ENCODE peak calls at places on chromosomes 2 and 18, in four cellular contexts. C is K562, U is HepG2, D is A549. E is an unnamed sample.

GRCh38 chr2:41908349-41908748 is 139.5 kb upstream of the PKDCC start:
- DNase-seq in C (no peak), U (no peak), D (no peak), E (no peak)

GRCh38 chr2:29367986-29368677 is 252.9 kb downstream of the CLIP4 start:
- DNase-seq in C (no peak), U (no peak), D (no peak), E (no peak)

GRCh38 chr2:205714789-205715411 is 32.6 kb downstream of the NRP2 start:
- DNase-seq in C (no peak), U (no peak), D (no peak), E (no peak)

GRCh38 chr2:120321721-120322284 is 24.1 kb upstream of the INHBB start:
- DNase-seq in C (no peak), U (no peak), D (no peak), E (no peak)

GRCh38 chr2:147149589-147150245 is 695.1 kb upstream of the ACVR2A start:
- DNase-seq in C (no peak), U (no peak), D (no peak), E (no peak)

GRCh38 chr2:219650426-219651248 is 23.2 kb downstream of the SLC4A3 start:
- DNase-seq in C (no peak), U (no peak), D (no peak), E (no peak)

GRCh38 chr2:24210723-24211122 is 35.9 kb downstream of the FAM228A start:
- DNase-seq in C (no peak), U (no peak), D (no peak), E (no peak)

GRCh38 chr2:225103737-225104141 is 61.5 kb upstream of the DOCK10 start:
- DNase-seq in C (no peak), U (no peak), D (no peak), E (no peak)

GRCh38 chr2:148896116-148896515 is 21.1 kb downstream of the KIF5C start:
- DNase-seq in C (no peak), U (no peak), D (no peak), E (no peak)

GRCh38 chr18:12442946-12443345 is 35.2 kb downstream of the PRELID3A start:
- DNase-seq in C (no peak), U (no peak), D (no peak), E (no peak)

GRCh38 chr2:28956415-28956826 is 24.7 kb upstream of the TOGARAM2 start:
- DNase-seq in C (peak; percentile 75), U (peak; percentile 62), D (no peak), E (peak; percentile 69)

GRCh38 chr18:79912409-79912991 is 39.0 kb downstream of the SLC66A2 start:
- DNase-seq in C (no peak), U (no peak), D (no peak), E (no peak)

GRCh38 chr18:45722899-45723298 is 1.1 kb upstream of the SLC14A1 start:
- DNase-seq in C (peak; percentile 87), U (peak; percentile 21), D (peak; percentile 60), E (peak; percentile 56)

GRCh38 chr2:6773007-6773693 is 92.6 kb downstream of the CMPK2 start:
- DNase-seq in C (peak; percentile 87), U (peak; percentile 21), D (peak; percentile 48), E (peak; percentile 99)

GRCh38 chr18:57869228-57869627 is 66.1 kb upstream of the ATP8B1 start:
- DNase-seq in C (no peak), U (no peak), D (no peak), E (no peak)

GRCh38 chr18:5066380-5066977 is 130.6 kb downstream of the AKAIN1 start:
- DNase-seq in C (peak; percentile 30), U (peak; percentile 12), D (no peak), E (peak; percentile 68)

GRCh38 chr2:230067990-230068657 is 600 bp downstream of the SLC16A14 start:
- DNase-seq in C (no peak), U (no peak), D (peak; percentile 7), E (no peak)

GRCh38 chr18:10514621-10515020 is 11.2 kb upstream of the NAPG start:
- DNase-seq in C (no peak), U (no peak), D (no peak), E (no peak)

GRCh38 chr18:5625076-5625475 is 81.3 kb upstream of the EPB41L3 start:
- DNase-seq in C (no peak), U (no peak), D (no peak), E (no peak)

GRCh38 chr2:26479131-26479970 is 1.4 kb upstream of the OTOF start:
- DNase-seq in C (no peak), U (no peak), D (no peak), E (no peak)

GRCh38 chr2:56195563-56195962 is 11.8 kb downstream of the CCDC85A start:
- DNase-seq in C (no peak), U (no peak), D (no peak), E (no peak)

GRCh38 chr2:234293973-234294372 is 202.9 kb downstream of the ARL4C start:
- DNase-seq in C (no peak), U (no peak), D (no peak), E (no peak)

GRCh38 chr2:31319391-31320175 is 85.6 kb downstream of the EHD3 start:
- DNase-seq in C (no peak), U (no peak), D (no peak), E (no peak)

GRCh38 chr2:199409705-199410104 is 48.0 kb downstream of the SATB2 start:
- DNase-seq in C (no peak), U (no peak), D (no peak), E (no peak)

GRCh38 chr2:3222636-3223035 is 155.0 kb downstream of the EIPR1 start:
- DNase-seq in C (no peak), U (no peak), D (no peak), E (no peak)

GRCh38 chr2:201149064-201149820 is 33.3 kb downstream of the CFLAR start:
- DNase-seq in C (no peak), U (peak; percentile 97), D (peak; percentile 58), E (no peak)

GRCh38 chr18:9617006-9617542 is 2.7 kb upstream of the PPP4R1 start:
- DNase-seq in C (no peak), U (no peak), D (no peak), E (no peak)

DNA sequence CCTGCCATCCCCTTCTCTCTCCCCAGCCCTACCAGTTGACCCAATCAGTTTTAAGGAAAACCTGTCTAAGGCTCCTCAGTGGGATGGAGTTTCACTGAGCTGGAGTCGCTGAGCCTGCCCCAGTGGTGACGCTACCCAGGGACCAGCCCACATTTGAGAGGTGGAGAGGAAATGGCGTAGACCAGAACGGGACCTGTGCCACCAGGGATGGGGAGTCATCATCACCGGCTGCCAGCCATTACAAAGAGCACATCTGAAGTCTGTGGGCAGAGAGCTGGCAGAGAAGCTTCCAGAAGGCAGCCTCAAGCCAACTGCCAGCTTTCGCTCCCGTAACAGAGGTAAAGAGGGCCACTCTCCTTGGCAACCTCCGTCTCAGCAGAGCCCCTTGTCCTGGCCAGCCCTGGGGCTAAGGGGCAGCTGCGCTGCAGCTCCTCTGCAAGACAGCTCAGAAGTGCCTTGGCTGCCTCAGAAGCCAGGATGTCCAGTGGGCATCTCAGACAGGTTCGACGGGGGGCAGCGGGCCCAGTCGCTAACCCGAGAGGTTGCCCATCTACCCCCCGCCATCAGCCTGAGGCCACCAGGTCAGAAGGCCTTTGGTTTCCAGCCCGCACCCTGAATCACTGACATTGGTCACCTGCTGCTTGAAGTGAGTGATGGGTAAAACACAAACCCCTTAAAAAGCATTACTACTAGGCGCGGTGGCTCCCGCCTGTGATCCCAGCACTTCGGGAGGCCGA is 15.4 kb downstream of the SDC1 start:
- DNase-seq in C (no peak), U (no peak), D (no peak), E (no peak)
- TF ChIP-seq RNF2 in C (no peak), U (no peak), D (no peak), E (no peak)

DNA sequence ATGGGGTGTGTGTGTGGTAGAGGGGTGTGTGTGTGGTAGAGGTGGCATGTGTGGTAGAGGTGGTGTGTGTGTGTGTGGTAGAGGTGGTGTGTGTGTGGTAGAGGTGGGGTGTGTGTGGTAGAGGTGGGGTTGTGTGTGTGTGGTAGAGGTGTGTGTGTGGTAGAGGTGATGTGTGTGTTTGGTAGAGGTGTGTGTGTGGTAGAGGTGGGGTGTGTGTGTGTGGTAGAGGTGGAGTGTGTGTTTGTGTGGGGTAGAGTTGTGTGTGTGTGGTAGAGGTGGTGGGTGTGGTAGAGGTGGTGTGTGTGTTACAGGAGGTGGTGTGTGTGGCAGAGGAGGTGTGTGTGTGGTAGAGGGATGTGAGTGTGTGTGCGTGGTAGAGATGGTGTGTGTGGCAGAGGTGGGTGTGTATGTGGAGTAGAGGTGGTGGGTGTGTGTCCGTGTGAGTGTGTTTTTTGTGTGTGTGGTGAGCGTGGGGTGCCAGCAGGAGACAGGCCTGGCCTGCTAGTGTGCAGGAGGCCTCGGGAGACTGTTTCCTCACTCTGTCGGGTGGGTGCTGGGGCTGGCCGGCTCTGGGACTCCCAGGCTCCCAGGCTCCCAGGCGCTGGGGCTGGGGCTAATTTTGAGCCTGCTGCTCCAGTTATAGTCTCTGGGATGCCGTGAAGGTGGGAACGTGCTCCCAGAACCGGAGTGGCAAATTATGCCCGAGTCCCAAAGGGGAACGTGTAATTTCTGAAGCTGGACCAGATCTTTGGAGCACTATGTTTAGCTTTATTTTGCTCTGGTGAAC is 165.2 kb downstream of the DYSF start:
- DNase-seq in C (no peak), U (no peak), D (no peak), E (no peak)
- TF ChIP-seq RNF2 in C (no peak), U (no peak), D (no peak), E (no peak)

GRCh38 chr2:197919487-197919886 is 115.1 kb downstream of the PLCL1 start:
- DNase-seq in C (no peak), U (no peak), D (no peak), E (no peak)

GRCh38 chr2:197914778-197915177 is 110.4 kb downstream of the PLCL1 start:
- DNase-seq in C (no peak), U (no peak), D (no peak), E (no peak)

GRCh38 chr2:197911667-197912066 is 107.3 kb downstream of the PLCL1 start:
- DNase-seq in C (no peak), U (no peak), D (no peak), E (no peak)

GRCh38 chr2:197920088-197920487 is 115.7 kb downstream of the PLCL1 start:
- DNase-seq in C (no peak), U (no peak), D (no peak), E (no peak)

GRCh38 chr2:197915548-197916265 is 111.3 kb downstream of the PLCL1 start:
- DNase-seq in C (no peak), U (no peak), D (no peak), E (no peak)
- TF ChIP-seq RNF2 in C (no peak), U (no peak), D (no peak), E (no peak)

GRCh38 chr2:54416166-54416798 is 39.8 kb upstream of the SPTBN1 start:
- DNase-seq in C (no peak), U (peak; percentile 56), D (no peak), E (no peak)

GRCh38 chr2:54416938-54417337 is 39.2 kb upstream of the SPTBN1 start:
- DNase-seq in C (no peak), U (no peak), D (no peak), E (no peak)

GRCh38 chr2:54409752-54410151 is 46.4 kb upstream of the SPTBN1 start:
- DNase-seq in C (no peak), U (no peak), D (no peak), E (no peak)

GRCh38 chr2:54407693-54408092 is 48.4 kb upstream of the SPTBN1 start:
- DNase-seq in C (no peak), U (no peak), D (no peak), E (no peak)

DNA sequence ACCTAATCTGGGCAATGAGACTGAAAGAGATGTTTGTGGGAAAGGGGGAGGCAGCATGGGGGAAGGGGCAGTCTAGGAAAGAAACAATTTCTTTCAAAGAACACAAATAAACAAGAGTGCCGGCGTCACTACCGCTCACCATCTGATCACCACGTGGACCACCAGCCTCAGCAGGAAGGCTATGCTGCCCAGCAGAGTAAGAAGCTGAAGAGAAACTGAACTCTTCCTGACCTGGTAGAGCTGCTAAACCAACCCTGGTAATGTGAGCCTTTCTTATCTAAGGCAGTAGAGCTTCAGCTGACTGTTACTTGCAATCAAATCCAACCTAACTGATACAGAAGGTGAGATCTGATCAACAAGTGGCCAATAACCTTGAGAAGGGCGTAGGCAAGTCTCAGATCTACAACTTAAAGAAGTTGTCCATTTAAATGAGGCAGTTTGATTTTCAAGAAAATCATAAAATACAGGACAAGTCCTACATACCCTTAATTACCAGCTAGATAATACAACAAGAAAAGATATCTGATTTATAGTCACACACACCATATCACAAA is 44.2 kb upstream of the SPTBN1 start:
- DNase-seq in C (no peak), U (no peak), D (no peak), E (no peak)
- TF ChIP-seq RNF2 in C (no peak), U (no peak), D (no peak), E (no peak)